ENCODE peak calls at places on chromosomes 1 and 21, in four cellular contexts. D is cardiac fibroblast, E is SK-N-SH, M is bronchial epithelial cell. X is an unnamed sample.

GRCh38 chr21:42845296-42845965 is 33.9 kb downstream of the WDR4 start:
- DNase-seq in D (peak), E (peak), M (no peak), X (no peak)

GRCh38 chr1:12601690-12602632 is 16.0 kb downstream of the DHRS3 start:
- DNase-seq in D (peak), E (peak), M (no peak), X (peak)

GRCh38 chr1:15915991-15916390 is 59.9 kb downstream of the ZBTB17 start:
- DNase-seq in D (no peak), E (no peak), M (no peak), X (no peak)

GRCh38 chr1:47536646-47537118 is 98.8 kb downstream of the FOXD2 start:
- DNase-seq in D (no peak), E (no peak), M (no peak), X (no peak)

GRCh38 chr21:37868446-37868845 is 47.8 kb downstream of the KCNJ6 start:
- DNase-seq in D (no peak), E (no peak), M (no peak), X (no peak)

GRCh38 chr1:43590389-43590788 is 59.6 kb upstream of the KDM4A start:
- DNase-seq in D (no peak), E (peak), M (no peak), X (no peak)

GRCh38 chr1:8448906-8449661 is 131.2 kb downstream of the SLC45A1 start:
- DNase-seq in D (peak), E (no peak), M (peak), X (peak)

GRCh38 chr1:241503444-241503843 is 16.1 kb downstream of the FH start:
- DNase-seq in D (no peak), E (no peak), M (no peak), X (no peak)

GRCh38 chr1:39110325-39110851 is 84.2 kb downstream of the NDUFS5 start:
- DNase-seq in D (peak), E (no peak), M (peak), X (peak)

GRCh38 chr1:161207173-161207572 is 5.0 kb downstream of the NDUFS2 start:
- DNase-seq in D (peak), E (no peak), M (no peak), X (no peak)

GRCh38 chr1:1946540-1946939 is 27.5 kb upstream of the TMEM52 start:
- DNase-seq in D (peak), E (no peak), M (no peak), X (peak)

GRCh38 chr21:16425297-16425696 is 695.5 kb downstream of the USP25 start:
- DNase-seq in D (no peak), E (no peak), M (peak), X (no peak)

GRCh38 chr1:179926494-179927205 is 28.0 kb upstream of the CEP350 start:
- DNase-seq in D (peak), E (no peak), M (peak), X (peak)

GRCh38 chr21:17900281-17900989 is 81.3 kb upstream of the C21orf91 start:
- DNase-seq in D (no peak), E (no peak), M (no peak), X (no peak)

GRCh38 chr1:228497206-228497605 is 10.0 kb downstream of the RNF187 start:
- DNase-seq in D (no peak), E (no peak), M (no peak), X (no peak)

GRCh38 chr1:23422313-23422877 is 2.2 kb downstream of the TCEA3 start:
- DNase-seq in D (peak), E (peak), M (peak), X (peak)

GRCh38 chr21:16061194-16061593 is 331.4 kb downstream of the USP25 start:
- DNase-seq in D (no peak), E (no peak), M (no peak), X (no peak)

GRCh38 chr21:43881283-43881682 is 16.3 kb downstream of the AGPAT3 start:
- DNase-seq in D (no peak), E (no peak), M (no peak), X (no peak)

GRCh38 chr1:182229451-182229850 is 162.1 kb downstream of the GLUL start:
- DNase-seq in D (no peak), E (no peak), M (no peak), X (no peak)

GRCh38 chr1:175369696-175370095 is 177.1 kb upstream of the KIAA0040 start:
- DNase-seq in D (no peak), E (no peak), M (no peak), X (no peak)

GRCh38 chr1:176987016-176987415 is 177.5 kb downstream of the ASTN1 start:
- DNase-seq in D (peak), E (no peak), M (peak), X (peak)

GRCh38 chr1:44659566-44659965 is 14.7 kb downstream of the TMEM53 start:
- DNase-seq in D (no peak), E (no peak), M (no peak), X (no peak)

GRCh38 chr1:228402638-228403025 is 4.0 kb downstream of the TRIM11 start:
- DNase-seq in D (no peak), E (no peak), M (peak), X (no peak)

GRCh38 chr1:51669191-51669590 is 52.3 kb downstream of the OSBPL9 start:
- DNase-seq in D (no peak), E (no peak), M (no peak), X (no peak)

GRCh38 chr1:240967070-240967724 is 355.2 kb upstream of the GREM2 start:
- DNase-seq in D (no peak), E (no peak), M (no peak), X (peak)

GRCh38 chr21:36699026-36699545 is at the start of gene SIM2:
- DNase-seq in D (peak), E (peak), M (peak), X (peak)

GRCh38 chr1:101506541-101507164 is 269.8 kb downstream of the S1PR1 start:
- DNase-seq in D (peak), E (peak), M (peak), X (peak)

GRCh38 chr1:23194119-23194984 is 22.9 kb downstream of the HTR1D start:
- DNase-seq in D (peak), E (no peak), M (peak), X (peak)

GRCh38 chr1:199029401-199029800 is 390.6 kb downstream of the PTPRC start:
- DNase-seq in D (peak), E (no peak), M (peak), X (peak)

GRCh38 chr1:37477198-37477931 is 3.0 kb downstream of the ZC3H12A start:
- DNase-seq in D (peak), E (peak), M (peak), X (peak)

GRCh38 chr1:25033828-25034451 is 103.9 kb upstream of the RUNX3 start:
- DNase-seq in D (no peak), E (no peak), M (no peak), X (no peak)

GRCh38 chr21:36861924-36862323 is 104.5 kb downstream of the HLCS start:
- DNase-seq in D (peak), E (no peak), M (peak), X (peak)

GRCh38 chr1:20271498-20272400 is 18.9 kb upstream of the VWA5B1 start:
- DNase-seq in D (peak), E (peak), M (peak), X (no peak)

GRCh38 chr1:112298558-112298957 is 97.5 kb upstream of the CTTNBP2NL start:
- DNase-seq in D (peak), E (peak), M (peak), X (peak)

GRCh38 chr1:119647734-119648619 is at the start of gene ZNF697:
- DNase-seq in D (peak), E (peak), M (peak), X (peak)

GRCh38 chr1:89547563-89548485 is 23.2 kb downstream of the LRRC8B start:
- DNase-seq in D (peak), E (peak), M (peak), X (peak)

GRCh38 chr1:115041654-115042053 is 12.0 kb downstream of the TSHB start:
- DNase-seq in D (peak), E (no peak), M (peak), X (no peak)

GRCh38 chr1:51410568-51411460 is 80.5 kb upstream of the TTC39A start:
- DNase-seq in D (peak), E (no peak), M (no peak), X (peak)

GRCh38 chr1:226109829-226110248 is 47.3 kb downstream of the H3-3A start:
- DNase-seq in D (peak), E (peak), M (peak), X (peak)

DNA sequence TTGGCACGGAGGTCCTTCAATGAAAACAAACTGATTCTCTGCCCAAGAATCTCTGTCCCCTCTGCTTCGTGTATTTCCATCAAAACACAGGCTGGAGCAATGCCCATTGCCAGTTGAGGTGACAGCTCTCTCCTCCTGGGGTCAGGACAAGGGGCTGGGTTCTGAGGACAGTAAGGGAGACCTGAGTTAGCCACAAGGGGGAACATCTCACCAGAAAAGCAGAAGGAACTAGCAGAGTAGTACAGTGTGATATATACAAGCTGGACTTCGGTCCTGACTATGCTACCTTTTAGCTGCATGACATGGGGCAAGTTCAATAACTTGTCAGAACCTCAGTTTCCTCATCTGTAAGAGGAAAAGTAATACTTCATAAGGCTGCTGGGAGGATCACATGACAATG is 50.3 kb downstream of the SYT2 start:
- DNase-seq in D (no peak), E (no peak), M (no peak), X (no peak)
- TF ChIP-seq CTCF in D (no peak), E (no peak), M (no peak), X (no peak)

DNA sequence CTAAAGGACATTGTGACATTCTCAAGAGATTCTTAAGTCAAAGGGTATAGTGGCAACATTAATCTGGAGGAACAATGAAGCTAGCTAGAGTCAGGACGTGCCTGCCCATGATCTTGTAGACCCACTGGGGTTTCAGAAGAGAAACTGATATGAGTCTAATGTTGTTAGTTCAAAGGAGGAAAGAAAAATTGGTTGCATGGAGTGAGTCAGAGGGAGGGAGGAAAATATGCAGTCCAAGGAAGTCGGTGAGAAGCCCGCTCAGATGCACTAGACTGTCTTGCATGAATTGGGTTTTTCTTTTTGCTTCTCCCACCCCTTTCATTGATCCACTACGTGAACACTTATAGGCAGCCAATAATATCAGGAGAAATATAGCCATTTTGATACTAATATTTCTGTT is 53.8 kb upstream of the SYT14 start:
- DNase-seq in D (no peak), E (no peak), M (peak), X (peak)
- H3K4me3 ChIP-seq in D (no peak), E (peak), M (no peak), X (no peak)

DNA sequence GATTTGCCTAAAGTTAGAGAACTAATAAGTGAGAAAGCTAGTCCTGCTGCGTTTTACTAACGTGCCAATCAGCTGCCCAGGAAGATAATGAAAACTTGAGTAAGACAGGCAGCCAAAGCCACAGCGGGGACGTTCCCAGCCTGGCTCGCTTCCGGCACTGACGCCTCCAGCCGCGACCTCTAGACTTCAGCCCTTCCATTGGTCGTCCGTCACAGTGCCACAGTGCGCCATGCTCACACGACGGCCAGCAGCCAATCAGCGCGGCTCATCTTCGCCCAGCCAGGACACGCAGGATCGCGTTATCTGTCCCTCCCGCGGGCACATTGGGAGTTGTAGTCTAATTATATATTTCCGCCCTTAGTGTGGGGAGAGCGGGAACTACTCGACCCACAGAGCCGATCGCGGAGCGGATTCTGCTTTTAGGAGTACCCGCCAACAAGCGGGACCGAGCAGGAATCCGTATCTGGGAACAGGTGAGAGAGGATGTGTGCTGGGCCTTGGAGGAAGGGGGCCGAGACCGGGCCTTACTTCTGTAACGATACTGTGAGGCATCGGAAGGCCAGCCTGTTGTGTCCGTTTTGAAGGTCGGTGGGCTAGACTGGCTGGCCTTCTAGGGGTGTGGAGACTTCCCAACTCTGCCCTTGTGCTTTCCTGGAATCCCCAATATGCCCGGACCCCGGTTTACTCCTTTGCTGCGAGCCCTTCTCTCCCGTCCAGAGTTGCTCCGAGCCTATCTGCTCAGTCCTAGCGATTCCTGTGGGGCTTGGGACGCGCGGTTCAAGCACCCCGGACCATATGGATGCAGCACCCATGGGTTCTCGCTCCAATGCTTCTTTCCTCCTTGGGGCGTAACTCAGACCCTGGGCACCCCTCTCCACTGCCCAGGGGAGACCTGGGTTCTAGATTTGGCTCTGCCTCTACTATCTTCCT is at the start of gene FDPS:
- DNase-seq in D (peak), E (peak), M (peak), X (peak)
- TF ChIP-seq CTCF in D (no peak), E (no peak), M (no peak), X (no peak)

GRCh38 chr1:118143136-118143535 is 41.9 kb downstream of the SPAG17 start:
- DNase-seq in D (no peak), E (no peak), M (peak), X (peak)
- H3K4me3 ChIP-seq in D (no peak), E (no peak), M (no peak), X (no peak)

GRCh38 chr1:17755120-17755519 is at the start of gene ACTL8:
- DNase-seq in D (no peak), E (no peak), M (no peak), X (no peak)

GRCh38 chr1:17762313-17762712 is 7.2 kb downstream of the ACTL8 start:
- DNase-seq in D (no peak), E (no peak), M (no peak), X (no peak)

GRCh38 chr1:17752356-17752755 is 2.8 kb upstream of the ACTL8 start:
- DNase-seq in D (no peak), E (no peak), M (no peak), X (no peak)

GRCh38 chr1:17759114-17759513 is 4.0 kb downstream of the ACTL8 start:
- DNase-seq in D (no peak), E (no peak), M (no peak), X (no peak)

GRCh38 chr1:17757426-17757825 is 2.3 kb downstream of the ACTL8 start:
- DNase-seq in D (no peak), E (no peak), M (no peak), X (no peak)
- TF ChIP-seq CTCF in D (no peak), E (no peak), M (no peak), X (no peak)

DNA sequence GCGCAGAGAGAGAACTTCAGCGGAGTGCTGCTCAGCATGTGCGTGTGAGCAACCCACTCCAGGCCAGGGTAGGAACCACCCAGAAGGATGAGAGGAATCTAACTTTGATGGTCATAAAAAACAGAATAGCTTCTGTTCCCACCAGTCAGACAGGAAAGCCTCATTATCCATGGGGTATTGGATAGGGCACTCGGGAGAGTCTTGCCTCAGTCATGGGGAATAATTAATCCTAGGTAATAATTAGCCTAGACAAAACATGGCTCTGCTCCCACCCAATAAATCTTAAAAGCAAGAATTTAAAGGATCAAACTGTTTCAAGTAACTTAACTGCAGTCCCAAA is 35.3 kb downstream of the LDLRAD1 start:
- DNase-seq in D (no peak), E (no peak), M (no peak), X (no peak)
- H3K4me3 ChIP-seq in D (no peak), E (no peak), M (no peak), X (peak)

GRCh38 chr1:26233903-26234643 is at the start of gene CEP85:
- DNase-seq in D (peak), E (peak), M (peak), X (peak)
- TF ChIP-seq CTCF in D (peak), E (peak), M (peak), X (peak)

DNA sequence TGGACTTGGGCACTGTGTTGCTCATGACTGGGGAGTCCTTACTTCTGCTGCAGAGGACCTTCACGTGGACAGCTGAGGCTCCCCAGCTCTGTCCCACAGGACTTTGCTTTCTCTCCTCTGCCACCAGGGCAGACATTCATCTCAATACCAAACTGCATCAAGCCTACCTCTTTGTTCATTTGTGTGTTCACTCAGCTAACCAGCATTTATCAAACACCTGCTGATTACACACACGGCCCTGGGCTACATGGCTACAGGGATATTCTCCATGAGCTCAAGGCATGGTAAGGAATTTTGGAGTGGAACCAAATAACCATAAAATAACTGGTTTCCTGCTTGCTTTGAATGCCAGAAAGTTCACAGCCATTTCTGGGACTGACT is 54.6 kb downstream of the LDLRAD2 start:
- DNase-seq in D (no peak), E (no peak), M (no peak), X (peak)
- H3K4me3 ChIP-seq in D (no peak), E (no peak), M (no peak), X (no peak)

X was measured in AG10803.